ENCODE peak calls at places on chromosome X, in four cellular contexts. Y is HepG2, Z is GM12878, A is H1. B is an unnamed sample.
A peak's percentile ranks its signal among the peaks of the same experiment; 100 is the strongest.

GRCh38 chrX:101260435-101260834 is 30.7 kb downstream of the TAF7L start:
- DNase-seq in Y (peak; percentile 9), Z (no peak), A (no peak), B (peak; percentile 9)

GRCh38 chrX:149039057-149039456 is 466.0 kb downstream of the IDS start:
- DNase-seq in A (no peak), Y (no peak), Z (no peak), B (no peak)

GRCh38 chrX:47166126-47166525 is 21.1 kb downstream of the RBM10 start:
- DNase-seq in Z (no peak), A (no peak), Y (no peak), B (no peak)

GRCh38 chrX:112545051-112545450 is 134.7 kb downstream of the LHFPL1 start:
- DNase-seq in Y (no peak), Z (no peak), A (no peak), B (no peak)

GRCh38 chrX:123918106-123918721 is 43.3 kb upstream of the STAG2 start:
- DNase-seq in A (no peak), Z (no peak), Y (no peak), B (no peak)

GRCh38 chrX:101450951-101451350 is 34.3 kb upstream of the ARMCX4 start:
- DNase-seq in A (no peak), Z (no peak), Y (no peak), B (no peak)

GRCh38 chrX:36087366-36087765 is 167.8 kb downstream of the CFAP47 start:
- DNase-seq in Y (no peak), A (no peak), Z (no peak), B (no peak)

GRCh38 chrX:103442536-103442901 is 66.2 kb downstream of the BEX3 start:
- DNase-seq in A (no peak), Y (no peak), Z (no peak), B (no peak)

GRCh38 chrX:4710618-4711433 is 997.4 kb upstream of the PRKX start:
- DNase-seq in Z (peak; percentile 16), Y (peak; percentile 23), A (no peak), B (no peak)

GRCh38 chrX:79400618-79401017 is 33.5 kb upstream of the ITM2A start:
- DNase-seq in Z (no peak), Y (no peak), A (no peak), B (no peak)

GRCh38 chrX:22329783-22330182 is 57.1 kb downstream of the CBLL2 start:
- DNase-seq in A (no peak), Y (no peak), Z (no peak), B (no peak)

GRCh38 chrX:87571965-87572364 is 54.4 kb downstream of the KLHL4 start:
- DNase-seq in Y (no peak), Z (no peak), A (no peak), B (no peak)

GRCh38 chrX:30302957-30303356 is 6.2 kb downstream of the NR0B1 start:
- DNase-seq in Y (no peak), A (no peak), Z (no peak), B (no peak)

GRCh38 chrX:9992061-9992460 is 24.9 kb downstream of the CLDN34 start:
- DNase-seq in A (no peak), Y (no peak), Z (no peak), B (no peak)

GRCh38 chrX:82081027-82081426 is 879.1 kb downstream of the SH3BGRL start:
- DNase-seq in Y (no peak), A (peak; percentile 33), Z (no peak), B (peak; percentile 1)

GRCh38 chrX:2395261-2395850 is 105.4 kb downstream of the DHRSX start:
- DNase-seq in Z (no peak), A (no peak), Y (no peak), B (no peak)

GRCh38 chrX:153669174-153669890 is 4.3 kb downstream of the PNCK start:
- DNase-seq in A (peak; percentile 70), Z (no peak), Y (no peak), B (no peak)

GRCh38 chrX:38754102-38754790 is 47.0 kb upstream of the MID1IP1 start:
- DNase-seq in Y (peak; percentile 19), A (no peak), Z (peak; percentile 31), B (peak; percentile 32)

GRCh38 chrX:8084023-8084422 is 87.0 kb downstream of the VCX2 start:
- DNase-seq in Y (no peak), A (no peak), Z (no peak), B (no peak)

GRCh38 chrX:119606508-119607389 is 525 bp upstream of the NKRF start:
- DNase-seq in Y (no peak), A (no peak), Z (no peak), B (no peak)

GRCh38 chrX:120660638-120661037 is 30.8 kb upstream of the C1GALT1C1 start:
- DNase-seq in Z (no peak), Y (no peak), A (no peak), B (no peak)

GRCh38 chrX:108736509-108737479 is at the start of gene IRS4:
- DNase-seq in Y (peak; percentile 32), A (peak; percentile 79), Z (no peak), B (peak; percentile 63)

GRCh38 chrX:150365051-150365952 is 2.2 kb downstream of the MAMLD1 start:
- DNase-seq in Z (no peak), Y (no peak), A (peak; percentile 83), B (no peak)

GRCh38 chrX:150363561-150364346 is 637 bp downstream of the MAMLD1 start:
- DNase-seq in A (peak; percentile 50), Y (no peak), Z (no peak), B (no peak)

GRCh38 chrX:150362599-150363481 is at the start of gene MAMLD1:
- DNase-seq in A (peak; percentile 47), Y (no peak), Z (no peak), B (no peak)

GRCh38 chrX:150365953-150366911 is 3.1 kb downstream of the MAMLD1 start:
- DNase-seq in A (peak; percentile 51), Y (no peak), Z (no peak), B (no peak)

GRCh38 chrX:150364347-150365050 is 1.4 kb downstream of the MAMLD1 start:
- DNase-seq in Y (no peak), A (peak; percentile 45), Z (no peak), B (no peak)
- TF ChIP-seq SUZ12 in Y (no peak), A (peak; percentile 50), Z (no peak), B (no peak)

GRCh38 chrX:115622534-115622933 is 61.6 kb downstream of the PLS3 start:
- DNase-seq in A (no peak), Z (no peak), Y (no peak), B (no peak)

GRCh38 chrX:115616943-115617563 is 56.1 kb downstream of the PLS3 start:
- DNase-seq in Y (no peak), A (no peak), Z (peak; percentile 58), B (peak; percentile 56)
- H3K4me1 ChIP-seq in Y (peaks cover 7% of the 10 kb centered on the region), A (no peaks in the 10 kb centered on the region), Z (no peaks in the 10 kb centered on the region), B (peaks cover 2% of the 10 kb centered on the region)

GRCh38 chrX:139194571-139195280 is 335.8 kb upstream of the F9 start:
- DNase-seq in Z (no peak), Y (no peak), A (no peak), B (no peak)
- H3K9ac ChIP-seq in Z (no peak overlapping the region), Y (no peak overlapping the region), A (no peak overlapping the region), B (no peak overlapping the region)

DNA sequence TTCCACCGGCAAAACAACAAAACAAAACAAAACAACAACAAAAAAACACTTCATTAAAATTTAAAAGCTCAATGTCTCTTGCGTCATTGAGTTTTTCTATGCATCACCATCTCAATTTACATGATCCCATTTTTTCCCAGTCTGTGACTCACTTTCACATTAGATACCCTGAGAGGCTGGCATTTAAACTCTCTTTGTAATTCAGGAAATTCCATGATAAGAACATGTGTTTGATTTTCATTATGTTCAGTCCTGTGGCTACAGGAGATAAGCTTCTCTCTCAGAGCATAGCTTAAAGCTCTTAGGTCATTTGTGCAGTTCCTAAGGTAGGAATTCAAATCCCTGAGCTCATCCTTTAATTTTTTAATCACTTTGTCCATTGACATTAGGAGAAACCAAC is 104.6 kb downstream of the NBDY start:
- DNase-seq in A (no peak), Z (no peak), Y (no peak), B (no peak)
- TF ChIP-seq SUZ12 in A (no peak), Z (no peak), Y (no peak), B (no peak)

GRCh38 chrX:40085714-40086113 is 12.0 kb downstream of the BCOR start:
- DNase-seq in A (no peak), Z (no peak), Y (no peak), B (no peak)
- H3K4me1 ChIP-seq in A (peaks cover 24% of the 10 kb centered on the region), Z (no peaks in the 10 kb centered on the region), Y (peaks cover 94% of the 10 kb centered on the region), B (peaks cover 26% of the 10 kb centered on the region)

GRCh38 chrX:27964432-27964831 is 16.8 kb downstream of the DCAF8L1 start:
- DNase-seq in Z (no peak), Y (no peak), A (no peak), B (no peak)

GRCh38 chrX:27968891-27969290 is 12.4 kb downstream of the DCAF8L1 start:
- DNase-seq in Z (no peak), A (no peak), Y (no peak), B (no peak)

GRCh38 chrX:27966955-27967354 is 14.3 kb downstream of the DCAF8L1 start:
- DNase-seq in Y (no peak), Z (no peak), A (no peak), B (no peak)

DNA sequence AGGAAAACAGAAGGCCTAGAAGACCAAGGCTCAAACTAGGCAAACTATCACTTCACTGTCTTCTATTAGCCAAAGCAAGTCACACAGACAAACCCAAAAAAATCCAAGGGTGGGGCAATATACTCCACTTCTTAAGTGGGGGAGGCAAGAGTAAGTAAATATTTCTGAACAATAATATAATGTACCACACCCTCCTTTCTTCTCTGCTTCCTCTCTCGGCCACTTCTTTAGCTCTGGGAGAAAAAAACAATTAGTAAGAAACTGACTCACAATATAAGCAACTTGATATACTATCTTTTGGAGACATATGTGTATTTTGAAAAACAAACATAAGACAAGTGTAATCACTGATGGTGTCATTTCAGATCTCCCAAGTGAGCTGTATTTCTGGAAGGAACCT is 14.8 kb downstream of the DCAF8L1 start:
- DNase-seq in Y (no peak), Z (no peak), A (no peak), B (no peak)
- H3K9ac ChIP-seq in Y (no peak overlapping the region), Z (no peak overlapping the region), A (no peak overlapping the region), B (no peak overlapping the region)

DNA sequence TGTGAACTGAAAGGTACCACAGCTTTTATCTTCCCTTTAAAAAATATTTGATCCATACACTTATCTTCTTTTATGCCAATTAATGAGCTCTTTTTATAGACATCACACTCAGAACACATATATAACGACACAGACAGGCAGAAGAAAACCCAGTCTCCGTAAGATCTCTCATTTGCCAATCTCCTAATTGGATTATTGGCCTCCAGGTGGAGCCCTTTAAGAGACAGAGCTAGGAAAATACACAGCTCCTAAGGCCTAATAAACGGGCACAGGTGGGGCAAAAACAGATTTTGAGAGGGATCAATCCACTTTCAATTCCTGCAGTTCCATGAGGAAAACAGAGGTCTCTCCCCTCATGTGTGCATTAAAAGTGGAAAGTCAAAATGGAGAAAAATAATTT is 1495.4 kb downstream of the RPA4 start:
- DNase-seq in Z (no peak), Y (peak; percentile 0), A (no peak), B (no peak)
- TF ChIP-seq SUZ12 in Z (no peak), Y (no peak), A (no peak), B (no peak)

GRCh38 chrX:19747672-19748610 is 139.5 kb downstream of the SH3KBP1 start:
- DNase-seq in Z (no peak), Y (no peak), A (no peak), B (no peak)
- H3K4me1 ChIP-seq in Z (peaks cover 59% of the 10 kb centered on the region), Y (peaks cover 61% of the 10 kb centered on the region), A (no peaks in the 10 kb centered on the region), B (no peaks in the 10 kb centered on the region)